ENCODE peak calls at places on chromosomes 6 and 20, in six cellular contexts. One of them, this sample, is unnamed.

GRCh38 chr6:81793811-81794210 is 41.3 kb upstream of the TENT5A start:
- DNase-seq in islet precursor cell: no peak
- DNase-seq in GOT3: no peak
- DNase-seq in A673: peak; percentile 65
- DNase-seq in neural crest cell: no peak
- DNase-seq in naive thymus-derived CD8-positive, alpha-beta T cell: no peak
- DNase-seq in this sample: no peak

GRCh38 chr6:165804331-165805066 is 141.5 kb upstream of the PDE10A start:
- DNase-seq in GOT3: no peak
- DNase-seq in naive thymus-derived CD8-positive, alpha-beta T cell: no peak
- DNase-seq in islet precursor cell: peak; percentile 64
- DNase-seq in A673: no peak
- DNase-seq in neural crest cell: no peak
- DNase-seq in this sample: no peak

GRCh38 chr20:37392441-37393195 is 46.7 kb downstream of the SRC start:
- DNase-seq in naive thymus-derived CD8-positive, alpha-beta T cell: no peak
- DNase-seq in A673: peak; percentile 50
- DNase-seq in GOT3: no peak
- DNase-seq in neural crest cell: no peak
- DNase-seq in islet precursor cell: peak; percentile 71
- DNase-seq in this sample: no peak

GRCh38 chr6:140627002-140627401 is 1252.6 kb upstream of the CITED2 start:
- DNase-seq in GOT3: no peak
- DNase-seq in naive thymus-derived CD8-positive, alpha-beta T cell: no peak
- DNase-seq in islet precursor cell: no peak
- DNase-seq in A673: no peak
- DNase-seq in neural crest cell: no peak
- DNase-seq in this sample: no peak

GRCh38 chr6:35970181-35970580 is 49.3 kb upstream of the SRPK1 start:
- DNase-seq in GOT3: no peak
- DNase-seq in naive thymus-derived CD8-positive, alpha-beta T cell: no peak
- DNase-seq in islet precursor cell: no peak
- DNase-seq in A673: no peak
- DNase-seq in neural crest cell: no peak
- DNase-seq in this sample: no peak

GRCh38 chr6:80280258-80281010 is 174.0 kb downstream of the BCKDHB start:
- DNase-seq in GOT3: no peak
- DNase-seq in islet precursor cell: no peak
- DNase-seq in neural crest cell: no peak
- DNase-seq in naive thymus-derived CD8-positive, alpha-beta T cell: no peak
- DNase-seq in A673: no peak
- DNase-seq in this sample: no peak

GRCh38 chr6:55255061-55255571 is 72.2 kb upstream of the GFRAL start:
- DNase-seq in naive thymus-derived CD8-positive, alpha-beta T cell: no peak
- DNase-seq in islet precursor cell: peak; percentile 58
- DNase-seq in GOT3: no peak
- DNase-seq in A673: peak; percentile 3
- DNase-seq in neural crest cell: no peak
- DNase-seq in this sample: no peak

GRCh38 chr6:46511320-46511719 is 20.1 kb upstream of the RCAN2 start:
- DNase-seq in GOT3: no peak
- DNase-seq in naive thymus-derived CD8-positive, alpha-beta T cell: no peak
- DNase-seq in neural crest cell: no peak
- DNase-seq in A673: no peak
- DNase-seq in islet precursor cell: no peak
- DNase-seq in this sample: no peak

GRCh38 chr20:48489656-48490055 is 338.1 kb downstream of the PREX1 start:
- DNase-seq in islet precursor cell: peak; percentile 52
- DNase-seq in A673: no peak
- DNase-seq in naive thymus-derived CD8-positive, alpha-beta T cell: no peak
- DNase-seq in neural crest cell: no peak
- DNase-seq in GOT3: no peak
- DNase-seq in this sample: no peak

GRCh38 chr20:31595654-31596411 is 9.3 kb upstream of the ID1 start:
- DNase-seq in islet precursor cell: peak; percentile 99
- DNase-seq in A673: no peak
- DNase-seq in naive thymus-derived CD8-positive, alpha-beta T cell: no peak
- DNase-seq in GOT3: peak; percentile 79
- DNase-seq in neural crest cell: peak; percentile 68
- DNase-seq in this sample: no peak

GRCh38 chr6:137512768-137513605 is 18.8 kb upstream of the OLIG3 start:
- DNase-seq in GOT3: no peak
- DNase-seq in naive thymus-derived CD8-positive, alpha-beta T cell: no peak
- DNase-seq in A673: no peak
- DNase-seq in neural crest cell: no peak
- DNase-seq in islet precursor cell: no peak
- DNase-seq in this sample: no peak

GRCh38 chr6:135743476-135743875 is 108.0 kb upstream of the PDE7B start:
- DNase-seq in naive thymus-derived CD8-positive, alpha-beta T cell: no peak
- DNase-seq in A673: no peak
- DNase-seq in neural crest cell: no peak
- DNase-seq in islet precursor cell: no peak
- DNase-seq in GOT3: no peak
- DNase-seq in this sample: no peak

GRCh38 chr6:14711056-14711703 is 534.7 kb upstream of the JARID2 start:
- DNase-seq in neural crest cell: no peak
- DNase-seq in A673: peak; percentile 76
- DNase-seq in naive thymus-derived CD8-positive, alpha-beta T cell: peak; percentile 38
- DNase-seq in islet precursor cell: peak; percentile 80
- DNase-seq in GOT3: peak; percentile 6
- DNase-seq in this sample: peak; percentile 48

GRCh38 chr6:40585661-40586269 is 1.4 kb downstream of the LRFN2 start:
- DNase-seq in GOT3: no peak
- DNase-seq in islet precursor cell: peak; percentile 56
- DNase-seq in naive thymus-derived CD8-positive, alpha-beta T cell: no peak
- DNase-seq in neural crest cell: peak; percentile 2
- DNase-seq in A673: peak; percentile 92
- DNase-seq in this sample: peak; percentile 3

GRCh38 chr6:84866715-84867114 is 102.3 kb upstream of the TBX18 start:
- DNase-seq in islet precursor cell: no peak
- DNase-seq in GOT3: no peak
- DNase-seq in neural crest cell: no peak
- DNase-seq in A673: no peak
- DNase-seq in naive thymus-derived CD8-positive, alpha-beta T cell: no peak
- DNase-seq in this sample: no peak

GRCh38 chr20:63079971-63080370 is 73.2 kb upstream of the BHLHE23 start:
- DNase-seq in GOT3: no peak
- DNase-seq in naive thymus-derived CD8-positive, alpha-beta T cell: no peak
- DNase-seq in A673: no peak
- DNase-seq in neural crest cell: no peak
- DNase-seq in islet precursor cell: no peak
- DNase-seq in this sample: no peak

GRCh38 chr20:40880063-40880715 is 148.4 kb upstream of the TOP1 start:
- DNase-seq in islet precursor cell: no peak
- DNase-seq in GOT3: no peak
- DNase-seq in A673: no peak
- DNase-seq in neural crest cell: no peak
- DNase-seq in naive thymus-derived CD8-positive, alpha-beta T cell: no peak
- DNase-seq in this sample: no peak

GRCh38 chr6:17910178-17910577 is 77.3 kb downstream of the KIF13A start:
- DNase-seq in A673: no peak
- DNase-seq in neural crest cell: no peak
- DNase-seq in islet precursor cell: no peak
- DNase-seq in naive thymus-derived CD8-positive, alpha-beta T cell: no peak
- DNase-seq in GOT3: no peak
- DNase-seq in this sample: no peak

GRCh38 chr6:72522735-72523141 is 99.1 kb upstream of the KCNQ5 start:
- DNase-seq in islet precursor cell: peak; percentile 83
- DNase-seq in GOT3: no peak
- DNase-seq in neural crest cell: no peak
- DNase-seq in naive thymus-derived CD8-positive, alpha-beta T cell: peak; percentile 50
- DNase-seq in A673: peak; percentile 14
- DNase-seq in this sample: no peak

GRCh38 chr6:3031857-3032256 is 32.2 kb downstream of the NQO2 start:
- DNase-seq in naive thymus-derived CD8-positive, alpha-beta T cell: peak; percentile 35
- DNase-seq in A673: no peak
- DNase-seq in neural crest cell: no peak
- DNase-seq in islet precursor cell: no peak
- DNase-seq in GOT3: no peak
- DNase-seq in this sample: peak; percentile 48

GRCh38 chr6:134330555-134330954 is 12.6 kb upstream of the SGK1 start:
- DNase-seq in neural crest cell: no peak
- DNase-seq in A673: no peak
- DNase-seq in GOT3: no peak
- DNase-seq in naive thymus-derived CD8-positive, alpha-beta T cell: no peak
- DNase-seq in islet precursor cell: no peak
- DNase-seq in this sample: no peak

GRCh38 chr6:19836799-19837510 is at the start of gene ID4:
- DNase-seq in islet precursor cell: peak; percentile 99
- DNase-seq in neural crest cell: peak; percentile 95
- DNase-seq in GOT3: no peak
- DNase-seq in naive thymus-derived CD8-positive, alpha-beta T cell: no peak
- DNase-seq in A673: peak; percentile 99
- DNase-seq in this sample: no peak

GRCh38 chr6:112036088-112036637 is 17.7 kb upstream of the CCN6 start:
- DNase-seq in naive thymus-derived CD8-positive, alpha-beta T cell: no peak
- DNase-seq in GOT3: no peak
- DNase-seq in A673: no peak
- DNase-seq in islet precursor cell: no peak
- DNase-seq in neural crest cell: no peak
- DNase-seq in this sample: no peak

GRCh38 chr6:40672118-40672517 is 85.0 kb upstream of the LRFN2 start:
- DNase-seq in islet precursor cell: no peak
- DNase-seq in GOT3: no peak
- DNase-seq in naive thymus-derived CD8-positive, alpha-beta T cell: no peak
- DNase-seq in neural crest cell: no peak
- DNase-seq in A673: no peak
- DNase-seq in this sample: no peak

GRCh38 chr6:55694148-55694547 is 115.2 kb upstream of the HMGCLL1 start:
- DNase-seq in GOT3: no peak
- DNase-seq in A673: peak; percentile 84
- DNase-seq in islet precursor cell: peak; percentile 89
- DNase-seq in neural crest cell: peak; percentile 3
- DNase-seq in naive thymus-derived CD8-positive, alpha-beta T cell: no peak
- DNase-seq in this sample: peak; percentile 43

GRCh38 chr20:4922186-4922585 is 79.1 kb downstream of the SLC23A2 start:
- DNase-seq in GOT3: no peak
- DNase-seq in neural crest cell: no peak
- DNase-seq in A673: no peak
- DNase-seq in islet precursor cell: no peak
- DNase-seq in naive thymus-derived CD8-positive, alpha-beta T cell: no peak
- DNase-seq in this sample: no peak

GRCh38 chr6:14178083-14178445 is 60.5 kb downstream of the CD83 start:
- DNase-seq in GOT3: no peak
- DNase-seq in A673: no peak
- DNase-seq in neural crest cell: no peak
- DNase-seq in islet precursor cell: no peak
- DNase-seq in naive thymus-derived CD8-positive, alpha-beta T cell: no peak
- DNase-seq in this sample: no peak

GRCh38 chr6:78868124-78868523 is 773 bp downstream of the IRAK1BP1 start:
- DNase-seq in islet precursor cell: no peak
- DNase-seq in A673: no peak
- DNase-seq in neural crest cell: no peak
- DNase-seq in GOT3: no peak
- DNase-seq in naive thymus-derived CD8-positive, alpha-beta T cell: no peak
- DNase-seq in this sample: no peak

GRCh38 chr20:12936020-12936419 is 72.8 kb upstream of the SPTLC3 start:
- DNase-seq in A673: no peak
- DNase-seq in neural crest cell: no peak
- DNase-seq in naive thymus-derived CD8-positive, alpha-beta T cell: no peak
- DNase-seq in islet precursor cell: no peak
- DNase-seq in GOT3: no peak
- DNase-seq in this sample: peak; percentile 15

GRCh38 chr6:96809119-96809518 is 28.2 kb downstream of the GPR63 start:
- DNase-seq in neural crest cell: no peak
- DNase-seq in naive thymus-derived CD8-positive, alpha-beta T cell: no peak
- DNase-seq in GOT3: no peak
- DNase-seq in islet precursor cell: no peak
- DNase-seq in A673: no peak
- DNase-seq in this sample: no peak

GRCh38 chr20:43140719-43141118 is 49.0 kb downstream of the PTPRT start:
- DNase-seq in GOT3: no peak
- DNase-seq in naive thymus-derived CD8-positive, alpha-beta T cell: no peak
- DNase-seq in A673: no peak
- DNase-seq in islet precursor cell: no peak
- DNase-seq in neural crest cell: no peak
- DNase-seq in this sample: no peak

GRCh38 chr6:120290964-120291363 is 941.4 kb upstream of the MAN1A1 start:
- DNase-seq in neural crest cell: no peak
- DNase-seq in A673: no peak
- DNase-seq in islet precursor cell: no peak
- DNase-seq in GOT3: no peak
- DNase-seq in naive thymus-derived CD8-positive, alpha-beta T cell: no peak
- DNase-seq in this sample: no peak

GRCh38 chr6:13294499-13295069 is 33.8 kb downstream of the TBC1D7 start:
- DNase-seq in GOT3: no peak
- DNase-seq in A673: peak; percentile 11
- DNase-seq in neural crest cell: no peak
- DNase-seq in naive thymus-derived CD8-positive, alpha-beta T cell: no peak
- DNase-seq in islet precursor cell: peak; percentile 15
- DNase-seq in this sample: no peak

GRCh38 chr20:53255102-53255710 is 283.0 kb downstream of the TSHZ2 start:
- DNase-seq in GOT3: no peak
- DNase-seq in neural crest cell: no peak
- DNase-seq in naive thymus-derived CD8-positive, alpha-beta T cell: no peak
- DNase-seq in A673: no peak
- DNase-seq in islet precursor cell: no peak
- DNase-seq in this sample: no peak

This sample was measured in T47D.